ENCODE peak calls at places on chromosomes 1 and 21, in eight cellular contexts. E is uterus, M is NB4, A is spleen, F is heart left ventricle, Y is prostate gland, X is lower leg skin, U is K562. N is an unnamed sample.

GRCh38 chr1:91120915-91121314 is 99.1 kb upstream of the ZNF644 start:
- DNase-seq in E (no peak), M (no peak), A (no peak), F (no peak), Y (no peak), X (no peak), U (no peak), N (no peak)

GRCh38 chr1:14415396-14415795 is 183.1 kb upstream of the KAZN start:
- DNase-seq in E (no peak), M (peak), A (no peak), F (no peak), Y (no peak), X (no peak), U (peak), N (no peak)

GRCh38 chr1:25343872-25344271 is 5.7 kb downstream of the TMEM50A start:
- DNase-seq in E (no peak), M (no peak), A (no peak), F (no peak), Y (no peak), X (no peak), U (no peak), N (no peak)

GRCh38 chr1:209850342-209850979 is 22.7 kb downstream of the UTP25 start:
- DNase-seq in E (no peak), M (peak), A (no peak), F (no peak), Y (peak), X (peak), U (peak), N (peak)

GRCh38 chr1:186680031-186681012 is at the start of gene PTGS2:
- DNase-seq in E (peak), M (peak), A (peak), F (peak), Y (peak), X (peak), U (no peak), N (no peak)

GRCh38 chr21:33265664-33266049 is 510 bp upstream of the IL10RB start:
- DNase-seq in E (no peak), M (peak), A (peak), F (peak), Y (peak), X (peak), U (no peak), N (no peak)

GRCh38 chr1:27773732-27774445 is 870 bp downstream of the STX12 start:
- DNase-seq in E (no peak), M (peak), A (no peak), F (no peak), Y (no peak), X (no peak), U (no peak), N (no peak)

GRCh38 chr1:205961970-205962820 is 18.9 kb upstream of the SLC26A9 start:
- DNase-seq in E (no peak), M (no peak), A (no peak), F (no peak), Y (peak), X (no peak), U (no peak), N (no peak)

GRCh38 chr1:184954232-184954995 is 19.9 kb downstream of the NIBAN1 start:
- DNase-seq in E (no peak), M (no peak), A (no peak), F (no peak), Y (no peak), X (no peak), U (no peak), N (no peak)

GRCh38 chr1:16393255-16394177 is 26.5 kb downstream of the SZRD1 start:
- DNase-seq in E (no peak), M (no peak), A (no peak), F (no peak), Y (no peak), X (no peak), U (no peak), N (no peak)
- TF ChIP-seq POLR2A in E (no peak), M (no peak), A (no peak), F (no peak), Y (no peak), X (no peak), U (no peak), N (no peak)

GRCh38 chr1:6601049-6601864 is 1.4 kb downstream of the KLHL21 start:
- DNase-seq in E (peak), M (peak), A (peak), F (peak), Y (peak), X (peak), U (peak), N (peak)
- TF ChIP-seq POLR2A in E (peak), M (no peak), A (no peak), F (peak), Y (peak), X (peak), U (peak), N (no peak)

GRCh38 chr1:67522001-67522441 is 91.8 kb upstream of the SERBP1 start:
- DNase-seq in E (no peak), M (no peak), A (no peak), F (no peak), Y (no peak), X (no peak), U (no peak), N (no peak)

GRCh38 chr1:67528141-67528540 is 97.9 kb upstream of the SERBP1 start:
- DNase-seq in E (no peak), M (no peak), A (no peak), F (no peak), Y (no peak), X (no peak), U (no peak), N (no peak)

GRCh38 chr1:67524143-67525052 is 94.2 kb upstream of the SERBP1 start:
- DNase-seq in E (no peak), M (no peak), A (no peak), F (no peak), Y (no peak), X (peak), U (peak), N (no peak)

GRCh38 chr1:67525053-67525760 is 95.0 kb upstream of the SERBP1 start:
- DNase-seq in E (no peak), M (no peak), A (no peak), F (no peak), Y (no peak), X (no peak), U (no peak), N (no peak)

GRCh38 chr1:67522793-67523192 is 92.6 kb upstream of the SERBP1 start:
- DNase-seq in E (no peak), M (no peak), A (no peak), F (no peak), Y (no peak), X (no peak), U (no peak), N (no peak)
- TF ChIP-seq POLR2A in E (no peak), M (no peak), A (no peak), F (no peak), Y (no peak), X (no peak), U (no peak), N (no peak)

DNA sequence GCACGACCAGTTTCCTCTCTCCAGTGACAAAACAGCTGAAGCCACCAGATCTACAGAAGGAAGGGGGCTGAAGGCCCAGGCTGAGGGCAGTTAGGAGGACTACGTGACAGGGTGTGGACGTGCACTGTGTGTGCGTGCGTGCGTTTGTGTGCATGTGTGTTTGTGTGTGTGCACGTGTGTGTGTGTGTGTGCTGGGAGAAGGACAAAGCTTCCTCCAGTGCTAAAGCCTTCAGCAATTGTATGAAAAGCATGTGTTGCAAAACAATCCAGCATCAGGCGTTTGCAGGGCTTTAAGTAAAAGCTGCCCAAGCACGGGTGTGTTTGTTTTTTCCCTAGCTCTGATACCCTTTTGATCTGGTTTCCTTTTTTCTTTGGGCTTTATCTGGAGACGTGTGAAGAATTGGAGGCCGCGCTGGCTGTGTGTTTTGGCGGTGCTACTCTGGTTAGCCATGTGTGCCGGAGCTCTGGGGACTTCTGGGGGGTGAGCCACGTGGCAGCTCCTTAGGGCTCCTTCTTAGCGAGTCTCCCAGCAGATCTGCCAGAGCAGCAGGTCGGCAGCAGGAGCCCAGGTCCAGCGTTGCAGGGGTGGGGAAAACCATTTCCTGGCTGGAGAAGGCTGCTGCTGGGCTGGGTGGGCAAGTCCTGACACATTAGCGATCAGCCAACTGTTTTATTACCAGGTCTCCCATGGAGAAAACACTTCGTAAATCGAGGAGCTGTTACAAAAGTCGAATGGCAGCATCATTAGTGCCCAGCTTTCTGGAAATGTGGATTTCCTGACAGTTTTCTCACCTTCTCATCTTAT is 73.4 kb downstream of the UCK2 start:
- DNase-seq in E (no peak), M (no peak), A (no peak), F (no peak), Y (peak), X (no peak), U (no peak), N (no peak)
- TF ChIP-seq POLR2A in E (no peak), M (no peak), A (no peak), F (no peak), Y (no peak), X (no peak), U (no peak), N (no peak)

GRCh38 chr1:148263906-148264255 is 111.8 kb upstream of the NBPF11 start:
- DNase-seq in E (no peak), M (no peak), A (no peak), F (no peak), Y (peak), X (no peak), U (no peak), N (no peak)

GRCh38 chr1:148263128-148263905 is 111.2 kb upstream of the NBPF11 start:
- DNase-seq in E (peak), M (peak), A (peak), F (peak), Y (peak), X (peak), U (peak), N (peak)

DNA sequence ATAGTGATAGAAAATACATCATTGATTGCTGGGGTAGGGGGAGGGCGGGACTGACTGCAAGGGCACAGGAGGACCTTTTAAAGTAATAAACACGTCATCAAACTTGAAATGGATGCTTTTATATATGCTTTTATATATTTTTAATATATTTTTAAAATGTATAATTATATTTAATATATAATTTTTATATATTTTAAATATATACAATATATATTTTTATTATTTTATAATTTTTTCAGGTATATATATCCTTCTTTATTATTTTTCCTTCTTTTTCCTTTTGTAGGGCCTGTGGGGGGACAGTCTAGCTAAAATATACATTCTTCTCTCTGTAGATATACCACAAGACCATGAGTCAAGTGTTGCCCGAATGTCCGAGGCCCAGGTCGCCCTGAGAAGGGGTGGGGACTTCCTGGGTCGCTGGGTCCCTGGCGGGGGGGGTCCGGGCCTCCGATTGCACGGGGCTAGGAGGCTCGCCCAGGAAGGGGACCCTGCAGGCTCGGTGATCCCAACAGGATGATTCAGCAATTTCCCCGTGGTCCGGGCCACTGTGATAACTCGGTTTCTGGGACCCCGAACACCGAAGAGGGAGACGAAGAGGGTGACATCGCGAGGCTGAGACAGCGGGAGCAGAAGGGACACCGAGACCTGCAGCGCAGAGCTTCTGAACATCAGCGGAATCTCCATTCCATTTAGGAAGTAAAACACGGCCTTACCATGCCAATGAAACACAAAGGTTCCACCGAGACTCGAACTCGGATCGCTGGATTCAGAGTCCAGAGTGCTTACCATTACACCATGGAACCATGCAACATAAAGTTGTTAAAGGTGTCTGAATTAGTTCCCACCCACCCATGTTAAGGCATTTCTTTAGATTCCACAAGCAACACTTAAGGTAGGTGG is 112.5 kb upstream of the NBPF11 start:
- DNase-seq in E (peak), M (peak), A (no peak), F (no peak), Y (no peak), X (no peak), U (peak), N (no peak)
- TF ChIP-seq POLR2A in E (no peak), M (no peak), A (no peak), F (no peak), Y (no peak), X (no peak), U (no peak), N (no peak)

GRCh38 chr1:214993419-214993818 is 89.1 kb upstream of the KCNK2 start:
- DNase-seq in E (no peak), M (no peak), A (no peak), F (no peak), Y (no peak), X (no peak), U (no peak), N (no peak)
- TF ChIP-seq POLR2A in E (no peak), M (no peak), A (no peak), F (no peak), Y (no peak), X (no peak), U (no peak), N (no peak)

GRCh38 chr1:56196839-56197238 is 382.5 kb downstream of the PLPP3 start:
- DNase-seq in E (no peak), M (no peak), A (no peak), F (no peak), Y (no peak), X (no peak), U (no peak), N (no peak)
- TF ChIP-seq POLR2A in E (no peak), M (no peak), A (no peak), F (no peak), Y (no peak), X (no peak), U (no peak), N (no peak)